ENCODE peak calls at places on chromosomes 1 and 21, in four cellular contexts. L, M, I and D are unnamed samples.
A peak's percentile ranks its signal among the peaks of the same experiment; 100 is the strongest.

GRCh38 chr1:241702436-241702835 is 50.4 kb downstream of the WDR64 start:
- DNase-seq in L (no peak), M (peak; percentile 73), I (no peak), D (peak; percentile 70)

GRCh38 chr21:25191141-25191540 is 416.1 kb downstream of the MRPL39 start:
- DNase-seq in L (no peak), M (no peak), I (no peak), D (no peak)

GRCh38 chr1:156126701-156127534 is 12.4 kb downstream of the LMNA start:
- DNase-seq in L (peak; percentile 70), M (peak; percentile 95), I (peak; percentile 75), D (peak; percentile 93)

GRCh38 chr1:233664254-233664653 is 50.3 kb downstream of the KCNK1 start:
- DNase-seq in L (no peak), M (peak; percentile 14), I (no peak), D (no peak)

GRCh38 chr1:28877132-28877781 is 37.1 kb upstream of the EPB41 start:
- DNase-seq in L (peak; percentile 82), M (peak; percentile 72), I (peak; percentile 78), D (peak; percentile 76)

GRCh38 chr21:32367158-32367557 is 25.7 kb downstream of the URB1 start:
- DNase-seq in L (no peak), M (no peak), I (no peak), D (peak; percentile 31)

GRCh38 chr1:196380311-196380710 is 227.9 kb downstream of the KCNT2 start:
- DNase-seq in L (no peak), M (no peak), I (no peak), D (no peak)

GRCh38 chr1:119794856-119795255 is 16.4 kb downstream of the REG4 start:
- DNase-seq in L (no peak), M (no peak), I (peak; percentile 38), D (no peak)

GRCh38 chr1:246284021-246284420 is 223.1 kb downstream of the SMYD3 start:
- DNase-seq in L (no peak), M (no peak), I (no peak), D (peak; percentile 23)

GRCh38 chr1:1210726-1211540 is 3.0 kb downstream of the TNFRSF4 start:
- DNase-seq in L (peak; percentile 41), M (no peak), I (no peak), D (no peak)

GRCh38 chr1:11982010-11982392 is 1.8 kb downstream of the MFN2 start:
- DNase-seq in L (no peak), M (no peak), I (peak; percentile 69), D (peak; percentile 49)

GRCh38 chr1:181518152-181518551 is 34.8 kb downstream of the CACNA1E start:
- DNase-seq in L (no peak), M (no peak), I (no peak), D (no peak)

GRCh38 chr1:163870666-163871065 is 548.9 kb downstream of the NUF2 start:
- DNase-seq in L (no peak), M (no peak), I (peak; percentile 29), D (peak; percentile 67)

GRCh38 chr1:85612704-85613361 is 32.3 kb downstream of the CCN1 start:
- DNase-seq in L (no peak), M (peak; percentile 49), I (peak; percentile 95), D (peak; percentile 95)

GRCh38 chr1:77514871-77515776 is 167.3 kb downstream of the ZZZ3 start:
- DNase-seq in L (no peak), M (no peak), I (peak; percentile 68), D (peak; percentile 75)

GRCh38 chr1:234544094-234544579 is 65.2 kb upstream of the TARBP1 start:
- DNase-seq in L (no peak), M (peak; percentile 77), I (peak; percentile 99), D (peak; percentile 96)

GRCh38 chr1:167518331-167518700 is at the start of gene CD247:
- DNase-seq in L (no peak), M (no peak), I (no peak), D (no peak)

GRCh38 chr1:93448292-93448982 is 519 bp downstream of the FNBP1L start:
- DNase-seq in L (peak; percentile 62), M (peak; percentile 37), I (peak; percentile 34), D (peak; percentile 29)

GRCh38 chr1:30415171-30415940 is 308.0 kb downstream of the MATN1 start:
- DNase-seq in L (no peak), M (no peak), I (no peak), D (no peak)

GRCh38 chr1:245825128-245825901 is 670.5 kb downstream of the KIF26B start:
- DNase-seq in L (no peak), M (no peak), I (peak; percentile 51), D (peak; percentile 58)

GRCh38 chr1:21534674-21535378 is 25.6 kb downstream of the ALPL start:
- DNase-seq in L (no peak), M (peak; percentile 62), I (peak; percentile 79), D (peak; percentile 65)

GRCh38 chr1:234845097-234845660 is 235.2 kb upstream of the IRF2BP2 start:
- DNase-seq in L (no peak), M (peak; percentile 37), I (no peak), D (no peak)

GRCh38 chr1:8746554-8746953 is 70.9 kb downstream of the RERE start:
- DNase-seq in L (no peak), M (peak; percentile 56), I (no peak), D (peak; percentile 22)

GRCh38 chr1:112696578-112697320 is 10.2 kb downstream of the RHOC start:
- DNase-seq in L (no peak), M (no peak), I (no peak), D (no peak)

GRCh38 chr1:82160036-82160435 is 359.3 kb downstream of the ADGRL2 start:
- DNase-seq in L (no peak), M (peak; percentile 41), I (no peak), D (no peak)

GRCh38 chr1:221887091-221887746 is 145.3 kb upstream of the DUSP10 start:
- DNase-seq in L (peak; percentile 50), M (peak; percentile 100), I (peak; percentile 65), D (peak; percentile 83)
- TF ChIP-seq CTCF in L (no peak), M (no peak), I (peak; percentile 2), D (no peak)

DNA sequence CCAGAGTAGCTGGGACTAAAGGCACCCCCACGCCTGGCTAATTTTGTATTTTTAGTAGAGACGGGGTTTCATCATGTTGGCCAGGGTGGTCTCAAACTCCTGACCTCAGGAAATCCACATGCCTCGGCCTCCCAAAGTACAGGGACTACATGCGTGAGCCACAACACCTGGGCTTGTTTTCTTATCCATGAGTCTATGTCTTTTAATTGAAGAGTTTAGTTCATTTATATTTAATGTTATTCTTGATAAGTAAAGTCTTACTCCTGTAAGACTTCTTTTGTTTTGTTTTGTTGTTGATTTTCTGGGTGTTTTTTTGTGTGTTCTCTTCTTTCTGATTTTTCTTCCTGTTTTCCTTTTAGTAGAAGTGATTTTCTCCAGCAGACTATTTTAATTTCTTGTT is 621.0 kb downstream of the LTN1 start:
- DNase-seq in L (no peak), M (no peak), I (no peak), D (no peak)
- H3K4me3 ChIP-seq in L (no peak overlapping the region), M (no peak overlapping the region), I (no peak overlapping the region), D (no peak overlapping the region)

GRCh38 chr21:18174370-18174769 is 70.3 kb upstream of the CHODL start:
- DNase-seq in L (no peak), M (no peak), I (no peak), D (no peak)
- TF ChIP-seq CTCF in L (no peak), M (no peak), I (no peak), D (no peak)

GRCh38 chr1:228101614-228101993 is 1.5 kb downstream of the C1orf35 start:
- DNase-seq in L (no peak), M (no peak), I (no peak), D (no peak)
- H3K4me3 ChIP-seq in L (peak overlapping the region; percentile 90), M (peak overlapping the region; percentile 96), I (peak overlapping the region; percentile 87), D (peak overlapping the region; percentile 93)

DNA sequence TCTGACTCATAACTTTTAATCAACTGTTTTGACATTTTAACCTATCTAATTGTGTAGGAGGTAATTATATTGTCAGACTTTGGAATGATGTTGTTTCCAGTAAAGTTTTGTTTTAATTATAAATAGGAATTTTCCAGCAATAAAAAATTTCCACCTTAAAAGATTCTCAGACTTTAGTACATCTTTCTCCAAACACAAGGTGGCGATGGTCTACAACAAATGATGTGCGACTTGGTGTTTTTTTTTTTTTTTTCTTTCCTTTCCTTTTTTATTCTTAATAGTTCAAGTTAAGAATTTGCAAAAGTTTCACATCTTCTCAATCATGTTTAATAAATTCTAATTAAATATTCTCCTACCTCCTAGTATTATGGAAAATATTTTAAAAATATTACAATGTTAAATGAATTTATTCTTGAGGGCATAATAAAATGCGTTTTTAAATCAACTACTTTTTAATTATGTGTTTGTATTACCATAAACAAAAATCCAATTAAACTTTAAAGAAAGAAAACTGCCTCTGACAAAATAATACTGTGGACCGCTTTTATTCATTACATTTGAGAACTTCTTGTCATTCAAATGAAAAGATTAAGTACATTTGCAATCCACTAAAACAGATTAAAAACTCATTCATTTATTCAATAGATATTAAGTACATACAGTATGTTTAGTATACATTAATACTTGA is 4.4 kb upstream of the ADAMTS1 start:
- DNase-seq in L (no peak), M (peak; percentile 37), I (peak; percentile 83), D (peak; percentile 84)
- TF ChIP-seq CTCF in L (peak; percentile 54), M (peak; percentile 46), I (peak; percentile 58), D (peak; percentile 53)

GRCh38 chr1:27597036-27597435 is 6.9 kb downstream of the AHDC1 start:
- DNase-seq in L (no peak), M (no peak), I (no peak), D (no peak)

GRCh38 chr1:27596261-27596660 is 7.7 kb downstream of the AHDC1 start:
- DNase-seq in L (no peak), M (no peak), I (no peak), D (no peak)

GRCh38 chr1:27598288-27598687 is 5.7 kb downstream of the AHDC1 start:
- DNase-seq in L (no peak), M (no peak), I (peak; percentile 60), D (peak; percentile 38)

GRCh38 chr1:27598902-27599528 is 4.9 kb downstream of the AHDC1 start:
- DNase-seq in L (no peak), M (peak; percentile 35), I (peak; percentile 84), D (peak; percentile 76)

GRCh38 chr1:27597511-27598216 is 6.3 kb downstream of the AHDC1 start:
- DNase-seq in L (no peak), M (no peak), I (no peak), D (no peak)
- H3K4me3 ChIP-seq in L (no peak overlapping the region), M (no peak overlapping the region), I (peak overlapping the region; percentile 19), D (no peak overlapping the region)

DNA sequence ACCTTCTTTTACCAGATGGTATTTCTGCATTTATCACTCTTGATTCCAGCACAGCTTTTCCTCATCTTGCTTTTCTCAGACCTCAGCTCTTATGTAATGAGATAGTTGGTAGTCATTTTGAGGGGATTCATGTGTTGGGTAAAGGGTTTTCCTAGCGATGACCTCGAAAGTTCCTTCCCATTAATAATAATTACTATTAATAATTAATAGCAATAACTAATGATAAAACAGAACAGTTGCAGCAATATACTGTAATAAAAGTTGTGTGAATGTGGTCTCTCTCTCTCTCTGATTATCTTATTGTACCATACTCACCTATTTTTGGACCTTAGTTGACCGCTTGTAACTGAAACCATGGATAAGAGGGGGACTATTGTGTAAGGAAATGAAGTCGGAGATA is 14.2 kb downstream of the CAMTA1 start:
- DNase-seq in L (no peak), M (no peak), I (no peak), D (no peak)
- TF ChIP-seq CTCF in L (no peak), M (no peak), I (no peak), D (no peak)